ENCODE peak calls at places on chromosomes 16 and 17, in four cellular contexts. One of them, this sample, is unnamed.

GRCh38 chr16:85465328-85466307 is 147.5 kb upstream of the GSE1 start:
- DNase-seq in fibroblast of villous mesenchyme: peak
- DNase-seq in MG63: peak
- DNase-seq in AG04449: no peak
- DNase-seq in this sample: no peak

GRCh38 chr17:64373722-64374121 is 16.9 kb downstream of the PECAM1 start:
- DNase-seq in fibroblast of villous mesenchyme: no peak
- DNase-seq in MG63: no peak
- DNase-seq in AG04449: no peak
- DNase-seq in this sample: no peak

GRCh38 chr17:63126607-63127006 is 160.6 kb downstream of the TANC2 start:
- DNase-seq in fibroblast of villous mesenchyme: peak
- DNase-seq in MG63: no peak
- DNase-seq in AG04449: no peak
- DNase-seq in this sample: no peak

GRCh38 chr16:81668243-81669097 is 110.6 kb upstream of the PLCG2 start:
- DNase-seq in fibroblast of villous mesenchyme: no peak
- DNase-seq in MG63: peak
- DNase-seq in AG04449: no peak
- DNase-seq in this sample: no peak

GRCh38 chr17:80473701-80474100 is 2.7 kb downstream of the NPTX1 start:
- DNase-seq in fibroblast of villous mesenchyme: no peak
- DNase-seq in MG63: no peak
- DNase-seq in AG04449: no peak
- DNase-seq in this sample: no peak

GRCh38 chr16:72094266-72094610 is 591 bp downstream of the DHX38 start:
- DNase-seq in fibroblast of villous mesenchyme: no peak
- DNase-seq in MG63: no peak
- DNase-seq in AG04449: no peak
- DNase-seq in this sample: no peak

GRCh38 chr16:2194852-2195315 is 1.5 kb downstream of the CASKIN1 start:
- DNase-seq in fibroblast of villous mesenchyme: peak
- DNase-seq in MG63: no peak
- DNase-seq in AG04449: no peak
- DNase-seq in this sample: no peak

GRCh38 chr17:37742762-37743611 is 1.9 kb downstream of the HNF1B start:
- DNase-seq in fibroblast of villous mesenchyme: no peak
- DNase-seq in MG63: no peak
- DNase-seq in AG04449: no peak
- DNase-seq in this sample: no peak

GRCh38 chr16:89890200-89890599 is 16.8 kb downstream of the TCF25 start:
- DNase-seq in fibroblast of villous mesenchyme: no peak
- DNase-seq in MG63: no peak
- DNase-seq in AG04449: no peak
- DNase-seq in this sample: no peak

GRCh38 chr16:72620348-72620747 is 427.6 kb downstream of the ZFHX3 start:
- DNase-seq in fibroblast of villous mesenchyme: no peak
- DNase-seq in MG63: no peak
- DNase-seq in AG04449: no peak
- DNase-seq in this sample: no peak

GRCh38 chr16:83599789-83600462 is 207.9 kb upstream of the HSBP1 start:
- DNase-seq in fibroblast of villous mesenchyme: no peak
- DNase-seq in MG63: no peak
- DNase-seq in AG04449: no peak
- DNase-seq in this sample: no peak

GRCh38 chr17:56577810-56578209 is 15.7 kb upstream of the NOG start:
- DNase-seq in fibroblast of villous mesenchyme: no peak
- DNase-seq in MG63: no peak
- DNase-seq in AG04449: no peak
- DNase-seq in this sample: no peak

GRCh38 chr16:71709231-71709781 is 15.2 kb downstream of the PHLPP2 start:
- DNase-seq in fibroblast of villous mesenchyme: peak
- DNase-seq in MG63: no peak
- DNase-seq in AG04449: peak
- DNase-seq in this sample: no peak

GRCh38 chr17:46770439-46770817 is 48.1 kb downstream of the WNT3 start:
- DNase-seq in fibroblast of villous mesenchyme: no peak
- DNase-seq in MG63: no peak
- DNase-seq in AG04449: no peak
- DNase-seq in this sample: no peak
- H3K4me3 ChIP-seq in fibroblast of villous mesenchyme: peak
- H3K4me3 ChIP-seq in MG63: peak
- H3K4me3 ChIP-seq in AG04449: peak
- H3K4me3 ChIP-seq in this sample: no peak

GRCh38 chr16:17387226-17387625 is 83.5 kb downstream of the XYLT1 start:
- DNase-seq in fibroblast of villous mesenchyme: no peak
- DNase-seq in MG63: no peak
- DNase-seq in AG04449: no peak
- DNase-seq in this sample: no peak
- H3K4me3 ChIP-seq in fibroblast of villous mesenchyme: no peak
- H3K4me3 ChIP-seq in MG63: no peak
- H3K4me3 ChIP-seq in AG04449: no peak
- H3K4me3 ChIP-seq in this sample: no peak

GRCh38 chr16:87945351-87946042 is 5.7 kb upstream of the BANP start:
- DNase-seq in fibroblast of villous mesenchyme: peak
- DNase-seq in MG63: no peak
- DNase-seq in AG04449: no peak
- DNase-seq in this sample: peak
- H3K4me3 ChIP-seq in fibroblast of villous mesenchyme: peak
- H3K4me3 ChIP-seq in MG63: no peak
- H3K4me3 ChIP-seq in AG04449: peak
- H3K4me3 ChIP-seq in this sample: peak

GRCh38 chr16:17368511-17368910 is 102.2 kb downstream of the XYLT1 start:
- DNase-seq in fibroblast of villous mesenchyme: no peak
- DNase-seq in MG63: no peak
- DNase-seq in AG04449: no peak
- DNase-seq in this sample: no peak
- H3K4me3 ChIP-seq in fibroblast of villous mesenchyme: no peak
- H3K4me3 ChIP-seq in MG63: no peak
- H3K4me3 ChIP-seq in AG04449: no peak
- H3K4me3 ChIP-seq in this sample: no peak

DNA sequence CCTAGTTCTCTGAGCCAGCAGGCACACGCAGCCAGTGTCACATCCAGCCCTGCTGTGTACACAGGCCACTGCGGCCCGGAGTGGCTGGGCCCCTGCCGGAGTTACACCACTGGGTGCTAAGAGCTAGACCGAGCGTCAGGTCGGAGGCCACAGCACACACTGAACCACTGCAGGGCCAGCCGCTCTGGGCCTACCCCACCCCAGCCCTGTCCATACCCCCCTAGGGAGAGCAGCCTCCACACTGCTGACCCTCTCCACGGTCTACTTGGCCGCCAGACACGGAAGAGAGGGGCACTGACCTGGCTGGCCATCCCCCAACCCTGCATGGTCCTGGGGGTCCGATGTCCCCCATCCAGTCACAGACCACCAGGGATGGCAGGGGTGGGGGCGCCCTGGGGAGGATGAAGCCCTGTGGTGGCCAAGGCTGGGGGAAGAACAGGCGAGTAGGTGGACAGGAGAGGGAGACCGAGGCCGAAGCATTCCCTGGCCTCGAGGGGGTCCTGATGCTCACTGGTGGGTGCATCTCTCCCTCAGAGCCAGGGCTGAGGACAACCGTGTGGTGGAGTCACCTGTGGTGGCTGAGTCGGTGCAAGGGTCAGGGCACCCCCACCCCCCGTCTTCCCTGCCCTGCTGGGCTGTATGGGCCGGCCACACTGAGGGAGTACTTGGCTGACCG is 34.9 kb upstream of the ZC3H18 start:
- DNase-seq in fibroblast of villous mesenchyme: no peak
- DNase-seq in MG63: no peak
- DNase-seq in AG04449: no peak
- DNase-seq in this sample: no peak
- H3K4me3 ChIP-seq in fibroblast of villous mesenchyme: no peak
- H3K4me3 ChIP-seq in MG63: peak
- H3K4me3 ChIP-seq in AG04449: peak
- H3K4me3 ChIP-seq in this sample: peak

DNA sequence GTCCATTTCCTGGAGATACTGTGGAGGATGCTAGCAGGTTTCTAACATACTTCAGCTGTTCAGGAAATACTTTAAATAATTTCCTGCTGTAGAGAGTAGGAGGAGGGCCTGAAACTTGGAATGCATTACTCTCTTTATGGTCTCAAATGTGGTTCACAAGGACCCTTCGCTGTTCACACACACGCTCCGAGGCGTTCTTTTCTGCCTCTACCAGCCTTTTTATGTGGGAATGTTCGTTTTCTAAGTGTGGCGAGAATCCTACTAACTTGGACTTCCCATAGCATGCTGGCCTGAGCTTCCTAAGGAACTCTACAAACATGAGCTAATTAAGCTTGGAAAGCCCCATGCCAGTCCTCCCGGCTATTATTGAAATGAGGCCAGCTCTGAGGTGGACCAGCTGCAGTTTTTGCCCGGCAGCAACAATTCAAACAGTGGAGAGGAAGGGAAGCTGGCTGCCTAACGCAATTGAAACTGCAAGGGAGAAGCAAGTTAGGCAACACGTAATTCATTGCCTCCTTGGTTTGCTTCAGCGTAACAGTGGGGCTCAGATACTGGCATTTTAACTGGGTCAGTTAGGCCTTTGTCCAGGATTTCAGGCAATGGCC is 18.9 kb downstream of the KPNA2 start:
- DNase-seq in fibroblast of villous mesenchyme: peak
- DNase-seq in MG63: peak
- DNase-seq in AG04449: no peak
- DNase-seq in this sample: no peak
- H3K4me3 ChIP-seq in fibroblast of villous mesenchyme: no peak
- H3K4me3 ChIP-seq in MG63: no peak
- H3K4me3 ChIP-seq in AG04449: peak
- H3K4me3 ChIP-seq in this sample: no peak